ENCODE peak calls at places on chromosome 18, in nine cellular contexts. F is heart left ventricle; E is CD8-positive, alpha-beta memory T cell; I is breast epithelium; M is Caco-2; U is left ventricle myocardium inferior; J is IMR-90; X is PC-3; Y is SJCRH30. D is an unnamed sample.
A peak's percentile ranks its signal among the peaks of the same experiment; 100 is the strongest.

GRCh38 chr18:3321133-3321812 is 59.3 kb downstream of the MYL12B start:
- DNase-seq in F (no peak), E (no peak), I (no peak), M (no peak), U (no peak), J (peak; percentile 96), X (peak; percentile 97), Y (peak; percentile 56), D (no peak)

GRCh38 chr18:32478818-32479217 is 8.1 kb upstream of the GAREM1 start:
- DNase-seq in F (no peak), E (no peak), I (no peak), M (no peak), U (no peak), J (no peak), X (no peak), Y (no peak), D (no peak)

GRCh38 chr18:44450220-44450619 is 230.5 kb upstream of the SETBP1 start:
- DNase-seq in F (no peak), E (no peak), I (no peak), M (no peak), U (no peak), J (no peak), X (no peak), Y (peak; percentile 22), D (no peak)

GRCh38 chr18:23883277-23883790 is 131.2 kb upstream of the TTC39C start:
- DNase-seq in F (no peak), E (no peak), I (peak; percentile 84), M (peak; percentile 27), U (no peak), J (peak; percentile 7), X (no peak), Y (no peak), D (no peak)

GRCh38 chr18:67362906-67363305 is 153.6 kb downstream of the DSEL start:
- DNase-seq in F (no peak), E (no peak), I (no peak), M (no peak), U (no peak), J (no peak), X (no peak), Y (peak; percentile 84), D (no peak)

GRCh38 chr18:36471393-36471792 is 173.9 kb downstream of the FHOD3 start:
- DNase-seq in F (no peak), E (no peak), I (no peak), M (no peak), U (no peak), J (no peak), X (no peak), Y (no peak), D (no peak)

GRCh38 chr18:44841221-44841620 is 160.5 kb downstream of the SETBP1 start:
- DNase-seq in F (no peak), E (no peak), I (no peak), M (no peak), U (no peak), J (no peak), X (peak; percentile 7), Y (no peak), D (no peak)

GRCh38 chr18:62335494-62335893 is 10.4 kb downstream of the TNFRSF11A start:
- DNase-seq in F (no peak), E (no peak), I (no peak), M (no peak), U (no peak), J (no peak), X (no peak), Y (peak; percentile 20), D (no peak)

GRCh38 chr18:14942275-14942674 is 194.3 kb downstream of the ANKRD30B start:
- DNase-seq in F (no peak), E (no peak), I (no peak), M (no peak), U (no peak), J (no peak), X (no peak), Y (no peak), D (no peak)

GRCh38 chr18:14941256-14941655 is 193.3 kb downstream of the ANKRD30B start:
- DNase-seq in F (no peak), E (no peak), I (no peak), M (no peak), U (no peak), J (no peak), X (no peak), Y (no peak), D (no peak)

GRCh38 chr18:14941792-14942191 is 193.8 kb downstream of the ANKRD30B start:
- DNase-seq in F (no peak), E (no peak), I (no peak), M (no peak), U (no peak), J (no peak), X (no peak), Y (no peak), D (no peak)

GRCh38 chr18:14939141-14939540 is 191.2 kb downstream of the ANKRD30B start:
- DNase-seq in F (no peak), E (no peak), I (no peak), M (no peak), U (no peak), J (no peak), X (no peak), Y (no peak), D (no peak)

GRCh38 chr18:14940738-14941137 is 192.8 kb downstream of the ANKRD30B start:
- DNase-seq in F (no peak), E (no peak), I (no peak), M (no peak), U (no peak), J (no peak), X (no peak), Y (no peak), D (no peak)
- H3K9me3 ChIP-seq in F (no peaks in the 10 kb centered on the region), E (no peaks in the 10 kb centered on the region), I (no peaks in the 10 kb centered on the region), M (no peaks in the 10 kb centered on the region), U (no peaks in the 10 kb centered on the region), J (peaks cover 35% of the 10 kb centered on the region), X (no peaks in the 10 kb centered on the region), Y (no peaks in the 10 kb centered on the region), D (no peaks in the 10 kb centered on the region)

DNA sequence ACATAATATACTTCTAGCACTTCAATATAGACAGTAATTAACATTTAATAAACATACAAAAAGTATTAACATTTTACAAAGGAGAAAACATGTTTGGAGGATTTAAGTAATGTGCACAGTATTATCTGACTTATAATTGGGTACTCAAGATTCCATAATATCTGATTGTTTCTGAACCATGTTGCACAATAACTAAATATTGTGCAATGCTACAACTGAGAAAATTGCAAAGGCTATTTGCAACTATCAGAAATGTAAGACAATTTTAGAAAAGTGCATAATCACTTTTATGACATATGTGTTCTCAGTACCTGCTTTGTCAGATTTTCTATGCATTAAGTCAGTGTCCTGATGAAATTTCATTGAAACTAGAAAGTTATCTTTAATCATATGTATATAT is 934.6 kb downstream of the SOCS6 start:
- DNase-seq in F (no peak), E (no peak), I (no peak), M (no peak), U (no peak), J (no peak), X (no peak), Y (no peak), D (no peak)
- H3K9me3 ChIP-seq in F (peaks cover 5% of the 10 kb centered on the region), E (no peaks in the 10 kb centered on the region), I (no peaks in the 10 kb centered on the region), M (no peaks in the 10 kb centered on the region), U (peaks cover 5% of the 10 kb centered on the region), J (peaks cover 15% of the 10 kb centered on the region), X (no peaks in the 10 kb centered on the region), Y (no peaks in the 10 kb centered on the region), D (no peaks in the 10 kb centered on the region)

DNA sequence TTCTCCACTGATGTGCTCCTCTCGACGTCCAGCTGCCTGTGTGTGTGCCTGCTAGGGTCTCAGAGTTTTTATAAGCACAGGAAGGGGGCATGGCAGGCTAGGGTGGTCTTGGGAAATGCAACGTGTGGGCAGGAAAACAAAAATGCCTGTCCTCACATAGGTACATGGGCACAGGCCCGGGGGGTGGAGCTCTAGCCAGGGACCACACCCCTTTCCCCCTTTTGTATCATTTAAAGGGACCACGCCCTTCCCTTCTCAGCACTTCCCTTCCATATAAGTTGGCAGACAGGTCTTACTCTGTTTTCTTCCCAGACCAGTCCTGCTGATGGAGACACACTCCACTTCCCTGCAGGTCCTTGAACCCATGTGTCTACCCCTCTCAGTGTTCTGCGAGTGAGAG is 645.0 kb downstream of the CBLN2 start:
- DNase-seq in F (no peak), E (no peak), I (no peak), M (no peak), U (no peak), J (no peak), X (no peak), Y (no peak), D (no peak)
- H3K9me3 ChIP-seq in F (no peaks in the 10 kb centered on the region), E (no peaks in the 10 kb centered on the region), I (no peaks in the 10 kb centered on the region), M (no peaks in the 10 kb centered on the region), U (peaks cover 5% of the 10 kb centered on the region), J (peaks cover 17% of the 10 kb centered on the region), X (no peaks in the 10 kb centered on the region), Y (no peaks in the 10 kb centered on the region), D (no peaks in the 10 kb centered on the region)

DNA sequence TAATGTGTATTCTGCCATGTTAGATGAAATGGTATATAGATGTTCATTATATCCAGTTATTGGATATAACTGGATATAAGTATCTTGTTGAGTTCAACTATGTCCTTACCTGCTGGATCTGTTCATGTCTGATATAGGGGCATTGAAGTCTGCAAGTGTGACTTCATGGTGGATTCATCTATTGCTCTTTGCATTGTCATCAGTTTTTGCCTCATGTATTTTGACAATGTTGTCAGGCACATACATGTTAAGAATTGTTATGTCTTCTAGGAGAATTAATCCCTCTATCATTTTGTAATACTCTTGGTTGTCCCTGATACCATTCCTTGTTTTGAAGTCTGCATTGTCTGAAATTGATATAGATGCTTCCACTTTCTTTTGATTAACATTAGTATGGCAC is 15.4 kb downstream of the ZNF24 start:
- DNase-seq in F (no peak), E (no peak), I (no peak), M (no peak), U (no peak), J (no peak), X (no peak), Y (no peak), D (no peak)
- H3K9me3 ChIP-seq in F (no peaks in the 10 kb centered on the region), E (no peaks in the 10 kb centered on the region), I (no peaks in the 10 kb centered on the region), M (no peaks in the 10 kb centered on the region), U (peaks cover 10% of the 10 kb centered on the region), J (peaks cover 4% of the 10 kb centered on the region), X (no peaks in the 10 kb centered on the region), Y (no peaks in the 10 kb centered on the region), D (no peaks in the 10 kb centered on the region)

GRCh38 chr18:72208920-72209676 is 335.0 kb downstream of the CBLN2 start:
- DNase-seq in F (no peak), E (no peak), I (no peak), M (no peak), U (no peak), J (no peak), X (no peak), Y (no peak), D (no peak)

GRCh38 chr18:72206814-72207213 is 337.3 kb downstream of the CBLN2 start:
- DNase-seq in F (no peak), E (no peak), I (no peak), M (no peak), U (no peak), J (no peak), X (no peak), Y (peak; percentile 80), D (no peak)

GRCh38 chr18:72207280-72207679 is 336.9 kb downstream of the CBLN2 start:
- DNase-seq in F (no peak), E (no peak), I (no peak), M (no peak), U (no peak), J (no peak), X (no peak), Y (peak; percentile 78), D (no peak)
- H3K9me3 ChIP-seq in F (peaks cover 4% of the 10 kb centered on the region), E (no peaks in the 10 kb centered on the region), I (peaks cover 7% of the 10 kb centered on the region), M (no peaks in the 10 kb centered on the region), U (peaks cover 20% of the 10 kb centered on the region), J (peaks cover 11% of the 10 kb centered on the region), X (no peaks in the 10 kb centered on the region), Y (no peaks in the 10 kb centered on the region), D (no peaks in the 10 kb centered on the region)

GRCh38 chr18:47908523-47909039 is 21.9 kb downstream of the SMAD2 start:
- DNase-seq in F (no peak), E (no peak), I (no peak), M (no peak), U (no peak), J (no peak), X (no peak), Y (no peak), D (no peak)
- H3K9me3 ChIP-seq in F (peaks cover 7% of the 10 kb centered on the region), E (peaks cover 6% of the 10 kb centered on the region), I (peaks cover 5% of the 10 kb centered on the region), M (no peaks in the 10 kb centered on the region), U (peaks cover 19% of the 10 kb centered on the region), J (peaks cover 5% of the 10 kb centered on the region), X (no peaks in the 10 kb centered on the region), Y (peaks cover 4% of the 10 kb centered on the region), D (no peaks in the 10 kb centered on the region)